ENCODE peak calls at places on chromosomes 4 and X, in eight cellular contexts. One of them, this sample, is unnamed.
A peak's percentile ranks its signal among the peaks of the same experiment; 100 is the strongest.

GRCh38 chr4:25439913-25440477 is 62.9 kb downstream of the ANAPC4 start:
- DNase-seq in uterus: peak; percentile 50
- DNase-seq in heart left ventricle: peak; percentile 38
- DNase-seq in IMR-90: peak; percentile 68
- DNase-seq in upper lobe of left lung: no peak
- DNase-seq in HCT116: peak; percentile 45
- DNase-seq in transverse colon: peak; percentile 51
- DNase-seq in stomach: peak; percentile 73
- DNase-seq in this sample: peak; percentile 88

GRCh38 chrX:73683236-73683859 is 120.4 kb downstream of the CHIC1 start:
- DNase-seq in uterus: no peak
- DNase-seq in heart left ventricle: no peak
- DNase-seq in IMR-90: no peak
- DNase-seq in upper lobe of left lung: no peak
- DNase-seq in HCT116: no peak
- DNase-seq in transverse colon: no peak
- DNase-seq in stomach: no peak
- DNase-seq in this sample: no peak

GRCh38 chr4:181998588-181998987 is 244.6 kb upstream of the TENM3 start:
- DNase-seq in uterus: no peak
- DNase-seq in heart left ventricle: no peak
- DNase-seq in IMR-90: no peak
- DNase-seq in upper lobe of left lung: no peak
- DNase-seq in HCT116: no peak
- DNase-seq in transverse colon: no peak
- DNase-seq in stomach: no peak
- DNase-seq in this sample: no peak

GRCh38 chr4:126834854-126835253 is 797.9 kb upstream of the INTU start:
- DNase-seq in uterus: no peak
- DNase-seq in heart left ventricle: no peak
- DNase-seq in IMR-90: no peak
- DNase-seq in upper lobe of left lung: no peak
- DNase-seq in HCT116: no peak
- DNase-seq in transverse colon: no peak
- DNase-seq in stomach: no peak
- DNase-seq in this sample: no peak

GRCh38 chrX:1533083-1533482 is 3.9 kb downstream of the P2RY8 start:
- DNase-seq in uterus: no peak
- DNase-seq in heart left ventricle: no peak
- DNase-seq in IMR-90: no peak
- DNase-seq in upper lobe of left lung: no peak
- DNase-seq in HCT116: no peak
- DNase-seq in transverse colon: no peak
- DNase-seq in stomach: no peak
- DNase-seq in this sample: no peak

GRCh38 chrX:151830911-151831310 is 81.8 kb upstream of the MAGEA4 start:
- DNase-seq in uterus: no peak
- DNase-seq in heart left ventricle: no peak
- DNase-seq in IMR-90: no peak
- DNase-seq in upper lobe of left lung: no peak
- DNase-seq in HCT116: no peak
- DNase-seq in transverse colon: no peak
- DNase-seq in stomach: no peak
- DNase-seq in this sample: no peak

GRCh38 chr4:26032572-26033320 is 118.7 kb downstream of the SMIM20 start:
- DNase-seq in uterus: peak; percentile 83
- DNase-seq in heart left ventricle: no peak
- DNase-seq in IMR-90: peak; percentile 91
- DNase-seq in upper lobe of left lung: no peak
- DNase-seq in HCT116: no peak
- DNase-seq in transverse colon: no peak
- DNase-seq in stomach: no peak
- DNase-seq in this sample: peak; percentile 30

GRCh38 chrX:17679820-17680219 is 57.5 kb upstream of the SCML1 start:
- DNase-seq in uterus: no peak
- DNase-seq in heart left ventricle: no peak
- DNase-seq in IMR-90: no peak
- DNase-seq in upper lobe of left lung: no peak
- DNase-seq in HCT116: no peak
- DNase-seq in transverse colon: peak; percentile 29
- DNase-seq in stomach: no peak
- DNase-seq in this sample: no peak

GRCh38 chr4:100479971-100480370 is 37.9 kb downstream of the EMCN start:
- DNase-seq in uterus: no peak
- DNase-seq in heart left ventricle: no peak
- DNase-seq in IMR-90: no peak
- DNase-seq in upper lobe of left lung: no peak
- DNase-seq in HCT116: no peak
- DNase-seq in transverse colon: no peak
- DNase-seq in stomach: no peak
- DNase-seq in this sample: no peak

GRCh38 chr4:47011189-47011518 is 17.8 kb upstream of the GABRA4 start:
- DNase-seq in uterus: no peak
- DNase-seq in heart left ventricle: no peak
- DNase-seq in IMR-90: no peak
- DNase-seq in upper lobe of left lung: no peak
- DNase-seq in HCT116: no peak
- DNase-seq in transverse colon: no peak
- DNase-seq in stomach: no peak
- DNase-seq in this sample: no peak

GRCh38 chr4:137032242-137032641 is 500.1 kb downstream of the PCDH18 start:
- DNase-seq in uterus: no peak
- DNase-seq in heart left ventricle: no peak
- DNase-seq in IMR-90: no peak
- DNase-seq in upper lobe of left lung: no peak
- DNase-seq in HCT116: no peak
- DNase-seq in transverse colon: no peak
- DNase-seq in stomach: no peak
- DNase-seq in this sample: no peak

GRCh38 chrX:11352296-11352741 is 59.1 kb downstream of the AMELX start:
- DNase-seq in uterus: no peak
- DNase-seq in heart left ventricle: no peak
- DNase-seq in IMR-90: no peak
- DNase-seq in upper lobe of left lung: no peak
- DNase-seq in HCT116: no peak
- DNase-seq in transverse colon: no peak
- DNase-seq in stomach: no peak
- DNase-seq in this sample: no peak

GRCh38 chr4:75490155-75490554 is 24.0 kb downstream of the RCHY1 start:
- DNase-seq in uterus: no peak
- DNase-seq in heart left ventricle: no peak
- DNase-seq in IMR-90: peak; percentile 65
- DNase-seq in upper lobe of left lung: no peak
- DNase-seq in HCT116: no peak
- DNase-seq in transverse colon: no peak
- DNase-seq in stomach: no peak
- DNase-seq in this sample: no peak

GRCh38 chr4:43983610-43984009 is 465.0 kb downstream of the KCTD8 start:
- DNase-seq in uterus: no peak
- DNase-seq in heart left ventricle: no peak
- DNase-seq in IMR-90: no peak
- DNase-seq in upper lobe of left lung: no peak
- DNase-seq in HCT116: no peak
- DNase-seq in transverse colon: no peak
- DNase-seq in stomach: no peak
- DNase-seq in this sample: no peak

GRCh38 chr4:130336585-130337217 is 1240.7 kb downstream of the C4orf33 start:
- DNase-seq in uterus: no peak
- DNase-seq in heart left ventricle: no peak
- DNase-seq in IMR-90: peak; percentile 20
- DNase-seq in upper lobe of left lung: no peak
- DNase-seq in HCT116: peak; percentile 26
- DNase-seq in transverse colon: no peak
- DNase-seq in stomach: no peak
- DNase-seq in this sample: no peak

GRCh38 chrX:7574325-7574724 is 268.6 kb upstream of the VCX start:
- DNase-seq in uterus: no peak
- DNase-seq in heart left ventricle: no peak
- DNase-seq in IMR-90: no peak
- DNase-seq in upper lobe of left lung: no peak
- DNase-seq in HCT116: no peak
- DNase-seq in transverse colon: no peak
- DNase-seq in stomach: no peak
- DNase-seq in this sample: peak; percentile 13

GRCh38 chr4:32625687-32626086 is 1905.5 kb downstream of the PCDH7 start:
- DNase-seq in uterus: no peak
- DNase-seq in heart left ventricle: no peak
- DNase-seq in IMR-90: no peak
- DNase-seq in upper lobe of left lung: no peak
- DNase-seq in HCT116: no peak
- DNase-seq in transverse colon: no peak
- DNase-seq in stomach: no peak
- DNase-seq in this sample: no peak

GRCh38 chr4:58590714-58591113 is 1480.5 kb upstream of the IGFBP7 start:
- DNase-seq in uterus: no peak
- DNase-seq in heart left ventricle: no peak
- DNase-seq in IMR-90: no peak
- DNase-seq in upper lobe of left lung: no peak
- DNase-seq in HCT116: no peak
- DNase-seq in transverse colon: no peak
- DNase-seq in stomach: no peak
- DNase-seq in this sample: no peak

GRCh38 chr4:18869166-18869565 is 847.6 kb upstream of the LCORL start:
- DNase-seq in uterus: no peak
- DNase-seq in heart left ventricle: no peak
- DNase-seq in IMR-90: no peak
- DNase-seq in upper lobe of left lung: no peak
- DNase-seq in HCT116: no peak
- DNase-seq in transverse colon: no peak
- DNase-seq in stomach: no peak
- DNase-seq in this sample: no peak
- TF ChIP-seq POLR2A in uterus: no peak
- TF ChIP-seq POLR2A in heart left ventricle: no peak
- TF ChIP-seq POLR2A in IMR-90: no peak
- TF ChIP-seq POLR2A in upper lobe of left lung: no peak
- TF ChIP-seq POLR2A in HCT116: no peak
- TF ChIP-seq POLR2A in transverse colon: no peak
- TF ChIP-seq POLR2A in stomach: no peak
- TF ChIP-seq POLR2A in this sample: no peak

GRCh38 chr4:92235741-92236140 is 68.0 kb upstream of the GRID2 start:
- DNase-seq in uterus: no peak
- DNase-seq in heart left ventricle: no peak
- DNase-seq in IMR-90: peak; percentile 17
- DNase-seq in upper lobe of left lung: no peak
- DNase-seq in HCT116: no peak
- DNase-seq in transverse colon: no peak
- DNase-seq in stomach: no peak
- DNase-seq in this sample: no peak

GRCh38 chr4:92236907-92237306 is 66.9 kb upstream of the GRID2 start:
- DNase-seq in uterus: no peak
- DNase-seq in heart left ventricle: no peak
- DNase-seq in IMR-90: peak; percentile 77
- DNase-seq in upper lobe of left lung: no peak
- DNase-seq in HCT116: no peak
- DNase-seq in transverse colon: no peak
- DNase-seq in stomach: no peak
- DNase-seq in this sample: no peak

GRCh38 chr4:92234393-92235176 is 69.2 kb upstream of the GRID2 start:
- DNase-seq in uterus: no peak
- DNase-seq in heart left ventricle: no peak
- DNase-seq in IMR-90: peak; percentile 100
- DNase-seq in upper lobe of left lung: no peak
- DNase-seq in HCT116: peak; percentile 7
- DNase-seq in transverse colon: no peak
- DNase-seq in stomach: no peak
- DNase-seq in this sample: no peak

GRCh38 chr4:92231511-92231910 is 72.3 kb upstream of the GRID2 start:
- DNase-seq in uterus: no peak
- DNase-seq in heart left ventricle: no peak
- DNase-seq in IMR-90: peak; percentile 45
- DNase-seq in upper lobe of left lung: no peak
- DNase-seq in HCT116: no peak
- DNase-seq in transverse colon: no peak
- DNase-seq in stomach: no peak
- DNase-seq in this sample: no peak

DNA sequence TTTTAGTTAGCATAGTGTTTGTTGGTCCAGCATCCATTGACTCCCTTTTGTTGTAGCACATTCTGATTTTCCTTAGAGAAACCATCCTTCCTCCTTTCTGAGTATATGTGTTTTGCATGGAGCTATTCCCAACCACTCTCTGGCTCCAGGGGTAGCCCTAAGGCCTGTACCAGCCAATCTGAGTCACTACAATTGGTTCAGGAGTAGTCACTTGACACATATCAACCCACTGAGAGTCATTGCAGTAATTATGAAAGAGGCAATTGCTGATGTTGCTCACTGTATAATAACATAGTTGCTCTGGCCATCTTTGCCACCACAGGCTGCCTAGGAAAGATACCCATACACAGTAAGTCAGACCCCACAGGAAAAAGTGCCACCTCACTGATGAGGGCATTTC is 71.2 kb upstream of the GRID2 start:
- DNase-seq in uterus: no peak
- DNase-seq in heart left ventricle: no peak
- DNase-seq in IMR-90: peak; percentile 22
- DNase-seq in upper lobe of left lung: no peak
- DNase-seq in HCT116: no peak
- DNase-seq in transverse colon: no peak
- DNase-seq in stomach: no peak
- DNase-seq in this sample: no peak
- H3K4me1 ChIP-seq in uterus: no peaks in the 10 kb centered on the region
- H3K4me1 ChIP-seq in heart left ventricle: no peaks in the 10 kb centered on the region
- H3K4me1 ChIP-seq in IMR-90: peaks cover 8% of the 10 kb centered on the region
- H3K4me1 ChIP-seq in upper lobe of left lung: no peaks in the 10 kb centered on the region
- H3K4me1 ChIP-seq in HCT116: peaks cover 6% of the 10 kb centered on the region
- H3K4me1 ChIP-seq in transverse colon: no peaks in the 10 kb centered on the region
- H3K4me1 ChIP-seq in stomach: no peaks in the 10 kb centered on the region
- H3K4me1 ChIP-seq in this sample: no peaks in the 10 kb centered on the region

GRCh38 chr4:83110222-83110945 is 4.1 kb downstream of the PLAC8 start:
- DNase-seq in uterus: peak; percentile 75
- DNase-seq in heart left ventricle: peak; percentile 80
- DNase-seq in IMR-90: peak; percentile 64
- DNase-seq in upper lobe of left lung: peak; percentile 94
- DNase-seq in HCT116: peak; percentile 40
- DNase-seq in transverse colon: peak; percentile 94
- DNase-seq in stomach: peak; percentile 94
- DNase-seq in this sample: peak; percentile 88
- TF ChIP-seq POLR2A in uterus: no peak
- TF ChIP-seq POLR2A in heart left ventricle: no peak
- TF ChIP-seq POLR2A in IMR-90: no peak
- TF ChIP-seq POLR2A in upper lobe of left lung: no peak
- TF ChIP-seq POLR2A in HCT116: no peak
- TF ChIP-seq POLR2A in transverse colon: peak; percentile 45
- TF ChIP-seq POLR2A in stomach: no peak
- TF ChIP-seq POLR2A in this sample: no peak

DNA sequence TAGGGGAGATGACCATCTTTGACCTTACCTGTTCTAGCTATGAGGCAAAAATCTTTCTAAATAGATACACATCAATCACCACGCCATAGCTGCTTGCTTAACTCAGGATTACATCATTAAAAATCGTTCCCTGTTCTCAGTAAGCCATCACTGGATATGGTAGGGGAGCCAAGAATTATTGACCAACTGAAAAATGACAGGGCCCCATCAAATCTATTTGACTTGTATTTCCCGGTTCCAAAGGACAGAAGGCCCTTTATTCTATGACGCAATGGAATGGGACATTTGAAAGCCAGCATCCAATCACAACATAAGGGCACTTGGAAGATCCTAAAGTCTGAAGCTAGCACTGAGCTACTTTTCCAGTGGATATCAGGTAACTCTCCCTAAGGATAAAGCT is 75.6 kb upstream of the NOCT start:
- DNase-seq in uterus: no peak
- DNase-seq in heart left ventricle: no peak
- DNase-seq in IMR-90: no peak
- DNase-seq in upper lobe of left lung: no peak
- DNase-seq in HCT116: no peak
- DNase-seq in transverse colon: no peak
- DNase-seq in stomach: no peak
- DNase-seq in this sample: no peak
- H3K4me1 ChIP-seq in uterus: no peaks in the 10 kb centered on the region
- H3K4me1 ChIP-seq in heart left ventricle: no peaks in the 10 kb centered on the region
- H3K4me1 ChIP-seq in IMR-90: no peaks in the 10 kb centered on the region
- H3K4me1 ChIP-seq in upper lobe of left lung: no peaks in the 10 kb centered on the region
- H3K4me1 ChIP-seq in HCT116: no peaks in the 10 kb centered on the region
- H3K4me1 ChIP-seq in transverse colon: no peaks in the 10 kb centered on the region
- H3K4me1 ChIP-seq in stomach: peaks cover 5% of the 10 kb centered on the region
- H3K4me1 ChIP-seq in this sample: no peaks in the 10 kb centered on the region

This sample was measured in testis.